ENCODE peak calls at places on chromosomes 3 and 15, in six cellular contexts. One of them, this sample, is unnamed. For H3K9me3, the result is how much of the 10 kb centered on the place peaks cover.

GRCh38 chr3:122810706-122811105 is 15.8 kb downstream of the SLC49A4 start:
- DNase-seq in astrocyte: no peak
- DNase-seq in esophagus squamous epithelium: no peak
- DNase-seq in pancreas: no peak
- DNase-seq in SK-N-SH: no peak
- DNase-seq in Peyer's patch: no peak
- DNase-seq in this sample: no peak

GRCh38 chr3:124934577-124934976 is at the start of gene MUC13:
- DNase-seq in pancreas: no peak
- DNase-seq in Peyer's patch: no peak
- DNase-seq in astrocyte: no peak
- DNase-seq in SK-N-SH: no peak
- DNase-seq in esophagus squamous epithelium: no peak
- DNase-seq in this sample: no peak

GRCh38 chr15:96887730-96888129 is 557.2 kb downstream of the NR2F2 start:
- DNase-seq in SK-N-SH: no peak
- DNase-seq in esophagus squamous epithelium: no peak
- DNase-seq in Peyer's patch: no peak
- DNase-seq in astrocyte: peak
- DNase-seq in pancreas: no peak
- DNase-seq in this sample: no peak

GRCh38 chr3:10169000-10169496 is 4.3 kb downstream of the IRAK2 start:
- DNase-seq in pancreas: no peak
- DNase-seq in SK-N-SH: no peak
- DNase-seq in esophagus squamous epithelium: no peak
- DNase-seq in astrocyte: no peak
- DNase-seq in Peyer's patch: peak
- DNase-seq in this sample: no peak

GRCh38 chr15:58962136-58962535 is 25.3 kb upstream of the RNF111 start:
- DNase-seq in SK-N-SH: no peak
- DNase-seq in esophagus squamous epithelium: no peak
- DNase-seq in astrocyte: no peak
- DNase-seq in Peyer's patch: no peak
- DNase-seq in pancreas: no peak
- DNase-seq in this sample: no peak

GRCh38 chr15:79122391-79122790 is 31.8 kb upstream of the RASGRF1 start:
- DNase-seq in astrocyte: no peak
- DNase-seq in Peyer's patch: no peak
- DNase-seq in esophagus squamous epithelium: no peak
- DNase-seq in pancreas: no peak
- DNase-seq in SK-N-SH: no peak
- DNase-seq in this sample: no peak

GRCh38 chr3:70999730-71000129 is 583.8 kb downstream of the FOXP1 start:
- DNase-seq in astrocyte: peak
- DNase-seq in Peyer's patch: no peak
- DNase-seq in pancreas: no peak
- DNase-seq in esophagus squamous epithelium: no peak
- DNase-seq in SK-N-SH: peak
- DNase-seq in this sample: no peak

GRCh38 chr3:197380786-197381185 is 82.4 kb upstream of the DLG1 start:
- DNase-seq in esophagus squamous epithelium: no peak
- DNase-seq in pancreas: no peak
- DNase-seq in Peyer's patch: no peak
- DNase-seq in SK-N-SH: peak
- DNase-seq in astrocyte: peak
- DNase-seq in this sample: no peak

GRCh38 chr3:67324554-67324953 is 326.4 kb downstream of the KBTBD8 start:
- DNase-seq in SK-N-SH: no peak
- DNase-seq in Peyer's patch: no peak
- DNase-seq in pancreas: no peak
- DNase-seq in esophagus squamous epithelium: no peak
- DNase-seq in astrocyte: no peak
- DNase-seq in this sample: no peak

GRCh38 chr15:81101894-81102815 is 31.9 kb upstream of the CFAP161 start:
- DNase-seq in esophagus squamous epithelium: no peak
- DNase-seq in Peyer's patch: no peak
- DNase-seq in SK-N-SH: no peak
- DNase-seq in pancreas: no peak
- DNase-seq in astrocyte: no peak
- DNase-seq in this sample: no peak

GRCh38 chr15:101100593-101101442 is 151.0 kb downstream of the CHSY1 start:
- DNase-seq in SK-N-SH: no peak
- DNase-seq in pancreas: no peak
- DNase-seq in astrocyte: no peak
- DNase-seq in Peyer's patch: no peak
- DNase-seq in esophagus squamous epithelium: no peak
- DNase-seq in this sample: no peak

GRCh38 chr3:187770224-187770623 is 25.0 kb upstream of the BCL6 start:
- DNase-seq in astrocyte: no peak
- DNase-seq in Peyer's patch: no peak
- DNase-seq in esophagus squamous epithelium: no peak
- DNase-seq in SK-N-SH: no peak
- DNase-seq in pancreas: no peak
- DNase-seq in this sample: no peak

GRCh38 chr3:187777331-187778046 is 32.2 kb upstream of the BCL6 start:
- DNase-seq in esophagus squamous epithelium: no peak
- DNase-seq in pancreas: no peak
- DNase-seq in SK-N-SH: no peak
- DNase-seq in Peyer's patch: peak
- DNase-seq in astrocyte: peak
- DNase-seq in this sample: no peak

GRCh38 chr3:187773233-187773962 is 28.1 kb upstream of the BCL6 start:
- DNase-seq in esophagus squamous epithelium: no peak
- DNase-seq in astrocyte: no peak
- DNase-seq in pancreas: no peak
- DNase-seq in Peyer's patch: no peak
- DNase-seq in SK-N-SH: no peak
- DNase-seq in this sample: no peak

GRCh38 chr3:187775549-187775948 is 30.3 kb upstream of the BCL6 start:
- DNase-seq in pancreas: no peak
- DNase-seq in esophagus squamous epithelium: no peak
- DNase-seq in SK-N-SH: no peak
- DNase-seq in astrocyte: no peak
- DNase-seq in Peyer's patch: no peak
- DNase-seq in this sample: no peak

GRCh38 chr3:187773963-187774789 is 28.9 kb upstream of the BCL6 start:
- DNase-seq in Peyer's patch: no peak
- DNase-seq in esophagus squamous epithelium: no peak
- DNase-seq in pancreas: no peak
- DNase-seq in SK-N-SH: no peak
- DNase-seq in astrocyte: no peak
- DNase-seq in this sample: no peak
- TF ChIP-seq CTCF in Peyer's patch: no peak
- TF ChIP-seq CTCF in esophagus squamous epithelium: no peak
- TF ChIP-seq CTCF in pancreas: no peak
- TF ChIP-seq CTCF in SK-N-SH: no peak
- TF ChIP-seq CTCF in astrocyte: no peak
- TF ChIP-seq CTCF in this sample: no peak

GRCh38 chr15:20344601-20345400 is 196.8 kb downstream of the GOLGA6L6 start:
- DNase-seq in Peyer's patch: peak
- DNase-seq in SK-N-SH: peak
- DNase-seq in astrocyte: no peak
- DNase-seq in pancreas: no peak
- DNase-seq in esophagus squamous epithelium: no peak
- DNase-seq in this sample: no peak
- H3K9me3 ChIP-seq in Peyer's patch: under half
- H3K9me3 ChIP-seq in SK-N-SH: under half
- H3K9me3 ChIP-seq in astrocyte: half or more
- H3K9me3 ChIP-seq in pancreas: under half
- H3K9me3 ChIP-seq in esophagus squamous epithelium: under half
- H3K9me3 ChIP-seq in this sample: under half

DNA sequence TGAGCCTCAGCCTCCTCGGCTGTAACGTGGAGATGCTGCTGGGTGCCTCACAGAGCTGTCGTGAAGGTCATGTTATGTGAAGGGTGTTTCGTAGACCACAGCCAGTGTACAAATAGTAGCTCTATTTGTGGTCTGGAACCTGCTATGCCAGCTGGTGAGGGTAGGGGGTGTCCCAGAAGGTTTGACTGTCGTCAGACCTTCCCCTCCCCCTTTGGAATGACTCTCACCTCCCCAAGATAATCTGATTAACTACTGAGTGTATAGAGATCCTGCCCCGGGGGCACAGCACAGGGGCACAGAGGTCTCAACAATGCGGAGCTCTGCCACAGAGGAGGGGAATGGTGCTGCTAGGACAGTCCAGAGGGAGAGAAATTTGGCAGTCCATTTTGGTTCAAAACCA is 20.5 kb downstream of the FGD5 start:
- DNase-seq in esophagus squamous epithelium: no peak
- DNase-seq in pancreas: no peak
- DNase-seq in Peyer's patch: no peak
- DNase-seq in SK-N-SH: peak
- DNase-seq in astrocyte: no peak
- DNase-seq in this sample: no peak
- TF ChIP-seq CTCF in esophagus squamous epithelium: no peak
- TF ChIP-seq CTCF in pancreas: no peak
- TF ChIP-seq CTCF in Peyer's patch: no peak
- TF ChIP-seq CTCF in SK-N-SH: no peak
- TF ChIP-seq CTCF in astrocyte: no peak
- TF ChIP-seq CTCF in this sample: no peak

GRCh38 chr15:25185156-25185710 is 230.4 kb downstream of the SNRPN start:
- DNase-seq in SK-N-SH: no peak
- DNase-seq in esophagus squamous epithelium: no peak
- DNase-seq in Peyer's patch: no peak
- DNase-seq in astrocyte: no peak
- DNase-seq in pancreas: no peak
- DNase-seq in this sample: no peak

GRCh38 chr15:25182736-25183445 is 228.1 kb downstream of the SNRPN start:
- DNase-seq in esophagus squamous epithelium: no peak
- DNase-seq in astrocyte: no peak
- DNase-seq in pancreas: no peak
- DNase-seq in Peyer's patch: peak
- DNase-seq in SK-N-SH: no peak
- DNase-seq in this sample: no peak

GRCh38 chr15:25184356-25185155 is 229.8 kb downstream of the SNRPN start:
- DNase-seq in Peyer's patch: peak
- DNase-seq in SK-N-SH: no peak
- DNase-seq in astrocyte: no peak
- DNase-seq in esophagus squamous epithelium: no peak
- DNase-seq in pancreas: no peak
- DNase-seq in this sample: no peak

GRCh38 chr15:25182098-25182478 is 227.3 kb downstream of the SNRPN start:
- DNase-seq in astrocyte: no peak
- DNase-seq in Peyer's patch: no peak
- DNase-seq in pancreas: peak
- DNase-seq in SK-N-SH: no peak
- DNase-seq in esophagus squamous epithelium: no peak
- DNase-seq in this sample: no peak

GRCh38 chr15:25183581-25184330 is 229.0 kb downstream of the SNRPN start:
- DNase-seq in esophagus squamous epithelium: no peak
- DNase-seq in pancreas: no peak
- DNase-seq in astrocyte: no peak
- DNase-seq in Peyer's patch: peak
- DNase-seq in SK-N-SH: no peak
- DNase-seq in this sample: no peak
- H3K9me3 ChIP-seq in esophagus squamous epithelium: under half
- H3K9me3 ChIP-seq in pancreas: under half
- H3K9me3 ChIP-seq in astrocyte: under half
- H3K9me3 ChIP-seq in Peyer's patch: under half
- H3K9me3 ChIP-seq in SK-N-SH: under half
- H3K9me3 ChIP-seq in this sample: under half

This sample was measured in thoracic aorta.